ENCODE peak calls at places on chromosomes 6 and 20, in four cellular contexts. M, C, Q and F are unnamed samples.

GRCh38 chr6:14211596-14211961 is 94.0 kb downstream of the CD83 start:
- DNase-seq in C (peak; percentile 49), Q (peak; percentile 5), M (no peak), F (peak; percentile 87)

GRCh38 chr6:14713008-14713452 is 532.8 kb upstream of the JARID2 start:
- DNase-seq in M (no peak), Q (no peak), C (peak; percentile 70), F (peak; percentile 45)

GRCh38 chr6:136077834-136078576 is 172.1 kb downstream of the MTFR2 start:
- DNase-seq in M (no peak), C (peak; percentile 92), Q (no peak), F (no peak)

GRCh38 chr6:73394577-73395354 is at the start of gene DDX43:
- DNase-seq in M (peak; percentile 47), C (peak; percentile 67), Q (peak; percentile 55), F (peak; percentile 51)

GRCh38 chr20:14446446-14446845 is 109.0 kb upstream of the FLRT3 start:
- DNase-seq in M (no peak), Q (no peak), C (peak; percentile 16), F (no peak)

GRCh38 chr6:150392452-150393220 is 23.8 kb downstream of the IYD start:
- DNase-seq in C (no peak), Q (no peak), M (no peak), F (no peak)

GRCh38 chr6:167443098-167443680 is 118.3 kb downstream of the TTLL2 start:
- DNase-seq in C (no peak), M (no peak), Q (no peak), F (no peak)

GRCh38 chr6:110566346-110567125 is 90.1 kb upstream of the SLC22A16 start:
- DNase-seq in C (no peak), M (no peak), Q (no peak), F (no peak)

GRCh38 chr20:44850883-44851282 is 34.6 kb upstream of the YWHAB start:
- DNase-seq in M (no peak), Q (no peak), C (no peak), F (no peak)

GRCh38 chr6:27059621-27060425 is 187.7 kb upstream of the PRSS16 start:
- DNase-seq in Q (no peak), C (no peak), M (no peak), F (no peak)

GRCh38 chr6:159594750-159595117 is 98.3 kb downstream of the SOD2 start:
- DNase-seq in C (peak; percentile 73), Q (no peak), M (no peak), F (no peak)

GRCh38 chr6:30151580-30151979 is 9.4 kb downstream of the TRIM10 start:
- DNase-seq in Q (no peak), M (no peak), C (no peak), F (no peak)

GRCh38 chr6:43900560-43901329 is 130.7 kb downstream of the VEGFA start:
- DNase-seq in Q (no peak), C (no peak), M (no peak), F (no peak)

GRCh38 chr6:34616230-34616591 is 60.1 kb upstream of the SPDEF start:
- DNase-seq in Q (no peak), C (no peak), M (no peak), F (no peak)

GRCh38 chr6:38146021-38146657 is 326.6 kb downstream of the ZFAND3 start:
- DNase-seq in C (no peak), Q (no peak), M (no peak), F (peak; percentile 48)

GRCh38 chr6:147624946-147625515 is 116.5 kb downstream of the SAMD5 start:
- DNase-seq in M (no peak), C (peak; percentile 76), Q (no peak), F (no peak)

GRCh38 chr20:44600758-44601562 is 18.6 kb downstream of the PKIG start:
- DNase-seq in M (no peak), Q (no peak), C (no peak), F (no peak)

GRCh38 chr6:166656269-166657206 is 29.5 kb upstream of the RPS6KA2 start:
- DNase-seq in Q (no peak), C (peak; percentile 37), M (no peak), F (no peak)

GRCh38 chr20:21519136-21519584 is 5.3 kb upstream of the NKX2-2 start:
- DNase-seq in M (no peak), C (no peak), Q (no peak), F (no peak)

GRCh38 chr20:36234771-36235320 is 1.4 kb upstream of the AAR2 start:
- DNase-seq in Q (no peak), C (no peak), M (no peak), F (no peak)

GRCh38 chr6:141316236-141316635 is 816.5 kb upstream of the GJE1 start:
- DNase-seq in M (no peak), Q (no peak), C (no peak), F (no peak)

GRCh38 chr6:5025911-5026819 is 22.3 kb upstream of the RPP40 start:
- DNase-seq in C (peak; percentile 68), M (no peak), Q (no peak), F (peak; percentile 67)

GRCh38 chr20:17529586-17529985 is 1.6 kb downstream of the BFSP1 start:
- DNase-seq in C (no peak), Q (no peak), M (no peak), F (no peak)

GRCh38 chr20:61437280-61438206 is 185.5 kb downstream of the CDH4 start:
- DNase-seq in Q (no peak), C (peak; percentile 94), M (no peak), F (no peak)

GRCh38 chr6:79301290-79301689 is 66.8 kb upstream of the HMGN3 start:
- DNase-seq in C (no peak), Q (no peak), M (no peak), F (no peak)

GRCh38 chr6:130362128-130362527 is 3.7 kb upstream of the TMEM200A start:
- DNase-seq in M (no peak), Q (no peak), C (no peak), F (no peak)

GRCh38 chr6:169428532-169428931 is 174.9 kb upstream of the THBS2 start:
- DNase-seq in M (no peak), C (peak; percentile 13), Q (no peak), F (no peak)
- H3K9me3 ChIP-seq in M (peaks cover 24% of the 10 kb centered on the region), C (no peaks in the 10 kb centered on the region), Q (peaks cover 15% of the 10 kb centered on the region), F (peaks cover 4% of the 10 kb centered on the region)

DNA sequence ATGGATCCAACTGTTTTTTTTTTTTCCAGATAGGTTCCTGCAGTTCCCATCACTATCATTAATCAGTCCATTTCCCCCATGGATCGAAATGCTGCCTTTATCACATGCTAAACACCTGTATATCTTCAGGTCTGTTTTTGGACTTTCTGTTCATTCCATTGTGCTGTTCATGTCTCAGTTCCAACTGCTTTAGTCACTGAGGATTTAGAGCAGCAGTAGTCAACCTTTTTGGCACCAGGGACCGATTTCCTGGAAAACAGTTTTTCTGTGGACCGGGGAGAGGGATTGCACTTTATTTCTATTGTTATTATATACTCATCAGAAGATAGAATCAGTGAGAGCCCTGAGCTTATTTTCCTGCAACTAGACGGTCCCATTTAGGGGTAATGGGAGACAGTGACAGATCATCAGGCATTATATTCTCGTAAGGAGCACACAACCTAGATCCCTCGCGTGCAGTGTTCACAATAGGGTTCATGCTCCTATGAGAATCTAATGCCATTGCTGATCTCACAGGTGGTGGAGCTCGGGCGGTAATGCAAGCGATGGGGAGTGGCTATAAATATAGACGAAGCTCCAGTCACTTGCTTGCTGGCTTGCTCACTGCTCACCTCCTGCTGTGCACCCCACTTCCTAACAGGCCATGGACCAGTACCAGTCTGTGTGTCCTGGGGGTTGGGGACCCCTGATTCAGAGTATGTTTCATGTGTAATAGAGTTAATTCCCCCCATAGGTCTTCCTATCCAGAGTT is 46.0 kb downstream of the CAP2 start:
- DNase-seq in Q (no peak), M (no peak), C (no peak), F (no peak)
- H3K9me3 ChIP-seq in Q (no peaks in the 10 kb centered on the region), M (no peaks in the 10 kb centered on the region), C (no peaks in the 10 kb centered on the region), F (no peaks in the 10 kb centered on the region)

GRCh38 chr20:55974491-55975202 is 30.7 kb downstream of the CBLN4 start:
- DNase-seq in M (no peak), Q (no peak), C (no peak), F (no peak)

GRCh38 chr20:55977723-55978481 is 27.4 kb downstream of the CBLN4 start:
- DNase-seq in M (no peak), Q (no peak), C (no peak), F (no peak)

GRCh38 chr20:55978550-55978949 is 26.8 kb downstream of the CBLN4 start:
- DNase-seq in M (no peak), Q (no peak), C (no peak), F (no peak)
- H3K9me3 ChIP-seq in M (no peaks in the 10 kb centered on the region), Q (no peaks in the 10 kb centered on the region), C (no peaks in the 10 kb centered on the region), F (no peaks in the 10 kb centered on the region)

DNA sequence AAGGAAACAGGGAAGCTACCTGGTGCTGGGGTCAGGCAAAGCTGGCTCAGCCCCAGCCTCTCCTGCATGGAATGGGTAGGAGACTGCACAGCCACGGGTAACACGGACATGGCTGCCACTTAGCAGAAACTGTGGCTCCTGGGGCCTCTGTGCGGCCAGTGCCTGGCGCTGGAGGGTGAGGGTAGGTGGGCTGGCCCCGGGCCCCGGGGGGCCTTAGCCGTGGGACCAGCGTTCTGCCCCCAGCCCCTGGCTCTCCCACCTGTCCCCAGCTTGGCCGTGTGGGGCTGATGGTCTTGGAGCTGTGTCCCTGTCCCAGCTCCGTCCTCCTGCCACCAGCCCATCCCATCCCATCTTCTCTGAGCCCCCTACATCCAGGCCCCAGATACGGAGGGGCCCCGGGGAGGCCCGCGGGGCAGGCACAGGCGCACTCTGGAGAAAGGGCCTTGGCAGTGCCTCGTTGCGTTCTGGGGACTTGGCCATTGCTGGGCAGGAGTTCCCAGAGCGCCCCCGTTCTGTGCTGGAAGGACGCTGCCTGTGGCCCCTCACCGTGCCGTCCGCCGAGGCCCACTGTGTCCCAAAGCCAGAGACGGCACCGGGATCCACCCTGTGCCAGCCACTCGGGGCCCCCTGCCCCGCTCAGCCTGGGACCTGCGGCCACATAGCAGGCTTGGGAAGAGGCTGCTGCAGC is 12.2 kb downstream of the CHRNA4 start:
- DNase-seq in Q (no peak), M (no peak), C (no peak), F (no peak)
- H3K9me3 ChIP-seq in Q (no peaks in the 10 kb centered on the region), M (no peaks in the 10 kb centered on the region), C (no peaks in the 10 kb centered on the region), F (no peaks in the 10 kb centered on the region)

GRCh38 chr20:58531063-58531462 is 15.9 kb upstream of the APCDD1L start:
- DNase-seq in Q (no peak), C (no peak), M (no peak), F (no peak)
- H3K9me3 ChIP-seq in Q (peaks cover 27% of the 10 kb centered on the region), C (no peaks in the 10 kb centered on the region), M (peaks cover 45% of the 10 kb centered on the region), F (peaks cover 25% of the 10 kb centered on the region)

GRCh38 chr20:29687438-29687837 is 1570.0 kb upstream of the DEFB115 start:
- DNase-seq in M (no peak), Q (no peak), C (no peak), F (peak; percentile 8)
- H3K9me3 ChIP-seq in M (no peaks in the 10 kb centered on the region), Q (no peaks in the 10 kb centered on the region), C (no peaks in the 10 kb centered on the region), F (no peaks in the 10 kb centered on the region)

GRCh38 chr20:58528412-58528811 is 13.2 kb upstream of the APCDD1L start:
- DNase-seq in C (no peak), Q (no peak), M (no peak), F (no peak)
- H3K9me3 ChIP-seq in C (no peaks in the 10 kb centered on the region), Q (peaks cover 29% of the 10 kb centered on the region), M (peaks cover 47% of the 10 kb centered on the region), F (peaks cover 35% of the 10 kb centered on the region)

GRCh38 chr20:64766-65322 is 22.6 kb upstream of the DEFB125 start:
- DNase-seq in M (no peak), Q (no peak), C (no peak), F (no peak)
- H3K9me3 ChIP-seq in M (peaks cover 12% of the 10 kb centered on the region), Q (no peaks in the 10 kb centered on the region), C (no peaks in the 10 kb centered on the region), F (no peaks in the 10 kb centered on the region)